ENCODE peak calls at places on chromosome 20, in four cellular contexts. P is ovary, Q is tibial nerve, W is SK-N-SH. D is an unnamed sample. For H3K27me3, the result is how much of the 10 kb centered on the place peaks cover.

GRCh38 chr20:23187759-23188158 is 101.6 kb upstream of the CD93 start:
- DNase-seq in P (no peak), W (no peak), Q (no peak), D (peak)

GRCh38 chr20:51360451-51361230 is 181.9 kb downstream of the NFATC2 start:
- DNase-seq in Q (no peak), P (no peak), W (no peak), D (no peak)

GRCh38 chr20:25336561-25337422 is 53.8 kb downstream of the ABHD12 start:
- DNase-seq in W (no peak), Q (no peak), P (no peak), D (no peak)

GRCh38 chr20:13006825-13007224 is 1.9 kb upstream of the SPTLC3 start:
- DNase-seq in Q (no peak), P (no peak), W (no peak), D (no peak)

GRCh38 chr20:62416651-62417637 is 9.9 kb upstream of the CABLES2 start:
- DNase-seq in W (no peak), P (no peak), Q (no peak), D (no peak)

GRCh38 chr20:37984018-37984785 is 49.1 kb downstream of the TTI1 start:
- DNase-seq in P (no peak), W (peak), Q (no peak), D (no peak)

GRCh38 chr20:21396045-21396893 is 1.1 kb downstream of the NKX2-4 start:
- DNase-seq in P (no peak), W (peak), Q (no peak), D (no peak)

GRCh38 chr20:5513975-5514516 is 197.3 kb upstream of the PROKR2 start:
- DNase-seq in Q (no peak), W (no peak), P (no peak), D (peak)

GRCh38 chr20:38412877-38413577 is 22.1 kb downstream of the SNHG17 start:
- DNase-seq in Q (no peak), W (no peak), P (no peak), D (no peak)

GRCh38 chr20:21546355-21546754 is 32.5 kb upstream of the NKX2-2 start:
- DNase-seq in Q (no peak), W (no peak), P (no peak), D (no peak)

GRCh38 chr20:43846516-43846905 is 68.1 kb upstream of the TOX2 start:
- DNase-seq in P (no peak), W (no peak), Q (no peak), D (no peak)

GRCh38 chr20:63441777-63442493 is 30.5 kb downstream of the KCNQ2 start:
- DNase-seq in P (no peak), Q (peak), W (peak), D (peak)

GRCh38 chr20:62175711-62176110 is 7.1 kb upstream of the MTG2 start:
- DNase-seq in Q (no peak), P (no peak), W (no peak), D (no peak)

GRCh38 chr20:8812818-8813217 is 256.1 kb upstream of the PLCB4 start:
- DNase-seq in Q (peak), W (no peak), P (no peak), D (no peak)

GRCh38 chr20:11108102-11108842 is 434.5 kb upstream of the JAG1 start:
- DNase-seq in Q (no peak), P (no peak), W (no peak), D (no peak)

GRCh38 chr20:3323398-3323797 is 84.1 kb downstream of the DNAAF9 start:
- DNase-seq in W (no peak), Q (no peak), P (no peak), D (no peak)

GRCh38 chr20:45968801-45969711 is 2.9 kb downstream of the ZNF335 start:
- DNase-seq in W (no peak), Q (no peak), P (peak), D (no peak)

GRCh38 chr20:12394786-12395185 is 477.1 kb downstream of the BTBD3 start:
- DNase-seq in W (no peak), Q (no peak), P (no peak), D (no peak)

GRCh38 chr20:38620501-38620900 is 18.9 kb downstream of the ARHGAP40 start:
- DNase-seq in Q (no peak), W (no peak), P (no peak), D (no peak)

GRCh38 chr20:5932796-5933195 is 17.5 kb downstream of the TRMT6 start:
- DNase-seq in W (no peak), Q (no peak), P (no peak), D (no peak)

GRCh38 chr20:37990571-37991151 is 42.6 kb downstream of the TTI1 start:
- DNase-seq in Q (no peak), W (peak), P (no peak), D (peak)

GRCh38 chr20:4509825-4510522 is 211.7 kb upstream of the PRND start:
- DNase-seq in Q (no peak), P (no peak), W (no peak), D (no peak)
- H3K27ac ChIP-seq in Q (no peak), P (no peak), W (no peak), D (no peak)

GRCh38 chr20:35312348-35312747 is 20.1 kb upstream of the FAM83C start:
- DNase-seq in W (no peak), P (no peak), Q (no peak), D (no peak)
- TF ChIP-seq EP300 in W (no peak), P (no peak), Q (no peak), D (no peak)

GRCh38 chr20:60632420-60633262 is 619.4 kb upstream of the CDH4 start:
- DNase-seq in P (no peak), W (no peak), Q (peak), D (no peak)

GRCh38 chr20:60634773-60635172 is 617.3 kb upstream of the CDH4 start:
- DNase-seq in P (no peak), W (no peak), Q (no peak), D (no peak)

GRCh38 chr20:60637801-60638200 is 614.3 kb upstream of the CDH4 start:
- DNase-seq in Q (no peak), P (no peak), W (no peak), D (no peak)

GRCh38 chr20:60638430-60639098 is 613.5 kb upstream of the CDH4 start:
- DNase-seq in P (no peak), W (no peak), Q (no peak), D (no peak)

GRCh38 chr20:60636417-60636816 is 615.6 kb upstream of the CDH4 start:
- DNase-seq in W (no peak), P (no peak), Q (no peak), D (no peak)
- H3K27me3 ChIP-seq in W (under half), P (under half), Q (under half), D (under half)

GRCh38 chr20:18326990-18327389 is 38.7 kb downstream of the ZNF133 start:
- DNase-seq in W (no peak), Q (no peak), P (no peak), D (no peak)
- H3K27ac ChIP-seq in W (no peak), Q (no peak), P (no peak), D (no peak)

GRCh38 chr20:56697476-56697875 is 68.4 kb downstream of the TFAP2C start:
- DNase-seq in Q (no peak), P (no peak), W (no peak), D (no peak)
- TF ChIP-seq EP300 in Q (no peak), P (no peak), W (no peak), D (no peak)